ENCODE peak calls at places on chromosomes 6 and 20, in four cellular contexts. W is CD8-positive, alpha-beta T cell; L is Caco-2; Q is GM10248. P is an unnamed sample.

GRCh38 chr6:25431642-25432307 is 152.6 kb downstream of the CARMIL1 start:
- DNase-seq in W (no peak), L (no peak), Q (no peak), P (no peak)

GRCh38 chr6:137910424-137910834 is 43.4 kb downstream of the TNFAIP3 start:
- DNase-seq in Q (no peak), W (no peak), L (no peak), P (no peak)

GRCh38 chr6:125940691-125941090 is 15.9 kb upstream of the HINT3 start:
- DNase-seq in W (no peak), Q (no peak), L (no peak), P (no peak)

GRCh38 chr20:41650221-41650948 is 32.2 kb upstream of the CHD6 start:
- DNase-seq in W (no peak), L (peak), Q (no peak), P (no peak)

GRCh38 chr20:64167676-64168075 is 3.4 kb downstream of the MYT1 start:
- DNase-seq in L (no peak), W (no peak), Q (no peak), P (no peak)

GRCh38 chr6:52555531-52556228 is 21.2 kb downstream of the TRAM2 start:
- DNase-seq in W (no peak), L (no peak), Q (no peak), P (no peak)

GRCh38 chr6:52263709-52264320 is 19.5 kb upstream of the IL17F start:
- DNase-seq in W (peak), Q (peak), L (peak), P (peak)

GRCh38 chr6:35099116-35099515 is 42.0 kb downstream of the TCP11 start:
- DNase-seq in Q (no peak), L (no peak), W (no peak), P (no peak)

GRCh38 chr6:167485186-167485978 is 160.5 kb downstream of the TTLL2 start:
- DNase-seq in L (no peak), W (no peak), Q (no peak), P (no peak)

GRCh38 chr6:5199203-5200101 is 61.3 kb downstream of the LYRM4 start:
- DNase-seq in W (no peak), Q (no peak), L (no peak), P (no peak)

GRCh38 chr20:58639182-58640146 is 11.6 kb upstream of the STX16 start:
- DNase-seq in W (no peak), Q (no peak), L (peak), P (no peak)

GRCh38 chr20:43895235-43895634 is 19.4 kb upstream of the TOX2 start:
- DNase-seq in Q (no peak), W (no peak), L (no peak), P (no peak)

GRCh38 chr6:90103056-90103793 is 193.4 kb downstream of the BACH2 start:
- DNase-seq in W (peak), L (no peak), Q (no peak), P (no peak)

GRCh38 chr20:48722002-48722731 is 105.6 kb downstream of the PREX1 start:
- DNase-seq in W (no peak), L (no peak), Q (no peak), P (no peak)

GRCh38 chr6:13404892-13405254 is 76.5 kb upstream of the TBC1D7 start:
- DNase-seq in W (no peak), L (no peak), Q (no peak), P (no peak)

GRCh38 chr6:13407709-13408695 is 79.4 kb downstream of the GFOD1 start:
- DNase-seq in W (no peak), Q (no peak), L (no peak), P (no peak)

GRCh38 chr6:13406781-13407180 is 78.4 kb upstream of the TBC1D7 start:
- DNase-seq in W (no peak), L (no peak), Q (no peak), P (no peak)

GRCh38 chr6:13406051-13406477 is 77.7 kb upstream of the TBC1D7 start:
- DNase-seq in L (no peak), Q (no peak), W (no peak), P (no peak)

GRCh38 chr6:13407368-13407708 is 79.0 kb upstream of the TBC1D7 start:
- DNase-seq in W (no peak), L (no peak), Q (no peak), P (no peak)
- TF ChIP-seq CTCF in W (no peak), L (no peak), Q (no peak), P (no peak)

DNA sequence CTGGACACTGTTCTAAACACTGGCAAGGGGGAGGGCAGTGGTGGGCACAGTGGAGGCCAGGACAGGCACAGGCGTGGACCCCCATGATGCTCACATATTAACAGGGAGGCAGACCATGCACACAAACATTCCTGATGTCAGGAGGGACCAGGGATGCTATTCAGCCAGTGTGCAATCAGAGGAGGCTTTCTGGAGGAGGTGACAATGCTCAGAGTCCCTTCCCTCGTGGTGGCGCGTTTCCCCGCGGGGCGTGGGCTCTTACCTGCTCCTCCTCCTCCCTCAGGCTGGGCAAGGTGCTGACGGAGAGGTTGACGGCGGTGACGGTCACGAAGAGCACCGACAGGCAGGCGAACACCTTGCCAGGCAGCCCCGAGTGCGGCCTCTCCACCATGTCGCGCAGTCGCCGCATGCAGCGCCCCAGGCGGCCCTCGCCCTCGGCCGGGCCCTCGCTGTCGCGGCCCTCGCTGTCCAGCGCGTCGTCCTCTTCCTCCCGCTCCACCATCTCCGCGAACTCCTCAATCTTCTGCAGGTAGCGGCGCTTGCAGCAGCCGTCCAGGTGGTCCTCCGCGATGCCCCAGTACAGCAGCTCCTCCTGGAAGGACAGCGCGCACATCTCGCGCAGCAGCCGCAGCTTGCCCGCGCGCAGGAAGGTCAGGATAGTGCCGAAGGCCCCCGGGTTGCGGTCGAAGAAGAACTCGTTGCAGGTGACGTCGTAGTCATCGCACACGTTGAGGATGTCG is 13.4 kb downstream of the KCNG1 start:
- DNase-seq in Q (no peak), W (no peak), L (no peak), P (no peak)
- TF ChIP-seq CTCF in Q (no peak), W (no peak), L (no peak), P (no peak)

DNA sequence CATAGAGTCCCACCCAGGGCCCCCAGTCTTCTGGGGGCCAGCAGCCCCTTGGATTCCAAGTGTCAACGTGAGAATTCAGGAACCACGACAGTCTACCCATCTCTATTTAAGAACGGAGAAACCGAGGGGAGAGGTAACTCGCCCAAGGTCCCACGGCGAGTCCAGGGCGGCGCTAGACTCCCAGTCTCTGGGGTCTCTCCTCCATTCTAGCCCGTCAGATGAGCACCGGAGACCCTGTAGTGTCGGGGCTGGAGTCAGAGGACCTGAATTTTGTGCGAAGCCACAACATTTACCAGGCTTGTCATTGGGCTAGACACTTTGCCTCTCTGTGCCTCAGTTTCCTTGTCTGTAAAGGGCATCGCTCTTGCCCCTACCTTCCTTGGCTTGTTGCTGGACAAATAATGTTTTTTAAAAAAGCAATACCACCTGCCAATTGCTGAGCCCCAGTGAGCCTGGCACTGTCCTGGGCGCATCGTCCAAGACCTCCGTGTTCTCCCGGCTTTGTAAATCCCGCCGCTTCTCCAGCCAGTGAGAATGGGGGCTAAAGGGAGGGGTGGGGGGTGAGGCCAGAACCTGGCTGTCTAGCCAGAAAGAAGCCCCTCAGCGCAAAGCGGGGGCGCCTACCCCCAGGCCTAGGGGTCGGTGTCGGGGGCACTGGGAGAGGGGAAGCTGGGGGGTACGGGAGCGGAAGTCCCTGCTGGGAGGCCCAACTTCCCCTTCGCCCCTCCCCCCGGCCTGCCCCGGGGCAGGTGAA is 91.7 kb downstream of the NCR2 start:
- DNase-seq in W (peak), L (no peak), Q (no peak), P (no peak)
- TF ChIP-seq CTCF in W (no peak), L (no peak), Q (no peak), P (peak)

DNA sequence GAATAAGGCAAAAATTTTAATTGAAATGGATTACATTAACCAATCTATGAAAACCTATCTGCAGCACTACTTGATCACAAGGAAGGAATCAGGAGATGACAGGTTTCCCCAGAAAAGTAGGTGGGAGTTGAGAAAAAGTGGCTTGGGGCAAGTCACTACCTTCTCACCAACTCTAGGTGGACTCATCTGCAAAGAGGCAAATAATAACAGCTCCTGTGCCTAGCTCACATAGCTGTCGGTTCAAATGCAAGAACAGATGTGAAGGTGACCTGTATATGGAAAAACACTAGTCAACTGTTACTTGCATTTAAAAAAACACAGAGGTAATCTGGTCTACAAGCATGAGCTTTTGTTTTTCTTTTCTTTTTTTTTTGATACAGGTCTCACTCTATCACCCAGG is 67.2 kb downstream of the POPDC3 start:
- DNase-seq in Q (no peak), L (no peak), W (no peak), P (no peak)
- TF ChIP-seq CTCF in Q (no peak), L (no peak), W (no peak), P (no peak)